ENCODE peak calls at places on chromosomes 13 and 19, in four cellular contexts. Z is T follicular helper cell, G is HCEC 1CT, N is fibroblast of the aortic adventitia. Q is an unnamed sample.

GRCh38 chr13:23743717-23744116 is 145.5 kb downstream of the MIPEP start:
- DNase-seq in Z (no peak), G (no peak), N (no peak), Q (no peak)

GRCh38 chr13:41231786-41232185 is 31.6 kb downstream of the MTRF1 start:
- DNase-seq in Z (no peak), G (no peak), N (peak; percentile 12), Q (no peak)

GRCh38 chr19:46442808-46443450 is 14.2 kb upstream of the PNMA8C start:
- DNase-seq in Z (no peak), G (peak; percentile 66), N (peak; percentile 84), Q (no peak)

GRCh38 chr19:44576843-44577565 is 36.4 kb upstream of the IGSF23 start:
- DNase-seq in Z (no peak), G (peak; percentile 46), N (peak; percentile 60), Q (peak; percentile 20)

GRCh38 chr19:2166741-2167738 is 3.3 kb downstream of the DOT1L start:
- DNase-seq in Z (no peak), G (peak; percentile 62), N (peak; percentile 85), Q (no peak)

GRCh38 chr19:1364070-1364719 is 19.5 kb upstream of the NDUFS7 start:
- DNase-seq in Z (no peak), G (no peak), N (peak; percentile 24), Q (no peak)

GRCh38 chr13:106242554-106242953 is 292.9 kb downstream of the EFNB2 start:
- DNase-seq in Z (no peak), G (no peak), N (no peak), Q (peak; percentile 19)

GRCh38 chr13:21058361-21058760 is 3.0 kb downstream of the LATS2 start:
- DNase-seq in Z (no peak), G (no peak), N (peak; percentile 63), Q (no peak)

GRCh38 chr19:16452321-16452720 is 19.4 kb downstream of the EPS15L1 start:
- DNase-seq in Z (no peak), G (no peak), N (no peak), Q (no peak)

GRCh38 chr13:32255744-32256120 is 59.4 kb downstream of the ZAR1L start:
- DNase-seq in Z (no peak), G (no peak), N (no peak), Q (no peak)

GRCh38 chr19:31553112-31553843 is 204.0 kb upstream of the TSHZ3 start:
- DNase-seq in Z (no peak), G (no peak), N (no peak), Q (no peak)

GRCh38 chr19:38252935-38253691 is 3.1 kb downstream of the PPP1R14A start:
- DNase-seq in Z (no peak), G (no peak), N (no peak), Q (no peak)

GRCh38 chr13:94280357-94280756 is 199.1 kb downstream of the DCT start:
- DNase-seq in Z (no peak), G (peak; percentile 26), N (no peak), Q (no peak)

GRCh38 chr13:45928196-45928595 is 76.6 kb upstream of the SIAH3 start:
- DNase-seq in Z (no peak), G (no peak), N (no peak), Q (no peak)

GRCh38 chr13:35923347-35923746 is 207.8 kb downstream of the DCLK1 start:
- DNase-seq in Z (no peak), G (no peak), N (peak; percentile 55), Q (no peak)

GRCh38 chr13:24263652-24264051 is 45.7 kb upstream of the C1QTNF9 start:
- DNase-seq in Z (no peak), G (no peak), N (peak; percentile 45), Q (no peak)

GRCh38 chr13:105587786-105588185 is 947.7 kb downstream of the EFNB2 start:
- DNase-seq in Z (no peak), G (no peak), N (no peak), Q (no peak)